ENCODE peak calls at places on chromosomes 5 and 9, in nine cellular contexts. One of them, this sample, is unnamed.

GRCh38 chr9:8907863-8908262 is 1108.3 kb upstream of the DMAC1 start:
- DNase-seq in left ventricle myocardium inferior: no peak
- DNase-seq in heart right ventricle: no peak
- DNase-seq in A673: peak; percentile 0
- DNase-seq in Panc1: no peak
- DNase-seq in CD4-positive, alpha-beta memory T cell: no peak
- DNase-seq in cardiac muscle cell: peak; percentile 1
- DNase-seq in heart left ventricle: no peak
- DNase-seq in endodermal cell: no peak
- DNase-seq in this sample: no peak

GRCh38 chr5:111962906-111963305 is 205.9 kb upstream of the NREP start:
- DNase-seq in Panc1: no peak
- DNase-seq in heart right ventricle: no peak
- DNase-seq in heart left ventricle: no peak
- DNase-seq in endodermal cell: no peak
- DNase-seq in left ventricle myocardium inferior: no peak
- DNase-seq in CD4-positive, alpha-beta memory T cell: no peak
- DNase-seq in cardiac muscle cell: no peak
- DNase-seq in A673: no peak
- DNase-seq in this sample: no peak

GRCh38 chr9:69120380-69121154 is 53.5 kb upstream of the TJP2 start:
- DNase-seq in CD4-positive, alpha-beta memory T cell: no peak
- DNase-seq in heart left ventricle: peak; percentile 38
- DNase-seq in cardiac muscle cell: peak; percentile 24
- DNase-seq in endodermal cell: peak; percentile 95
- DNase-seq in Panc1: no peak
- DNase-seq in left ventricle myocardium inferior: no peak
- DNase-seq in heart right ventricle: no peak
- DNase-seq in A673: no peak
- DNase-seq in this sample: peak; percentile 85

GRCh38 chr5:90940227-90940995 is 381.8 kb downstream of the ADGRV1 start:
- DNase-seq in cardiac muscle cell: peak; percentile 33
- DNase-seq in A673: peak; percentile 48
- DNase-seq in heart right ventricle: no peak
- DNase-seq in Panc1: no peak
- DNase-seq in endodermal cell: peak; percentile 73
- DNase-seq in left ventricle myocardium inferior: no peak
- DNase-seq in CD4-positive, alpha-beta memory T cell: peak; percentile 4
- DNase-seq in heart left ventricle: no peak
- DNase-seq in this sample: no peak

GRCh38 chr9:131096490-131097258 is at the start of gene AIF1L:
- DNase-seq in endodermal cell: peak; percentile 97
- DNase-seq in Panc1: no peak
- DNase-seq in cardiac muscle cell: no peak
- DNase-seq in heart left ventricle: no peak
- DNase-seq in left ventricle myocardium inferior: no peak
- DNase-seq in A673: peak; percentile 21
- DNase-seq in CD4-positive, alpha-beta memory T cell: peak; percentile 8
- DNase-seq in heart right ventricle: no peak
- DNase-seq in this sample: peak; percentile 90

GRCh38 chr9:133538176-133538575 is 3.7 kb downstream of the ADAMTSL2 start:
- DNase-seq in heart right ventricle: no peak
- DNase-seq in endodermal cell: no peak
- DNase-seq in CD4-positive, alpha-beta memory T cell: no peak
- DNase-seq in left ventricle myocardium inferior: no peak
- DNase-seq in A673: no peak
- DNase-seq in heart left ventricle: no peak
- DNase-seq in cardiac muscle cell: no peak
- DNase-seq in Panc1: no peak
- DNase-seq in this sample: no peak

GRCh38 chr5:65867509-65868195 is 58.7 kb upstream of the ERBIN start:
- DNase-seq in A673: no peak
- DNase-seq in Panc1: no peak
- DNase-seq in cardiac muscle cell: no peak
- DNase-seq in heart left ventricle: no peak
- DNase-seq in endodermal cell: no peak
- DNase-seq in heart right ventricle: no peak
- DNase-seq in left ventricle myocardium inferior: no peak
- DNase-seq in CD4-positive, alpha-beta memory T cell: peak; percentile 5
- DNase-seq in this sample: no peak

GRCh38 chr5:1293416-1293996 is 1.4 kb downstream of the TERT start:
- DNase-seq in A673: no peak
- DNase-seq in heart left ventricle: no peak
- DNase-seq in left ventricle myocardium inferior: no peak
- DNase-seq in cardiac muscle cell: no peak
- DNase-seq in endodermal cell: peak; percentile 48
- DNase-seq in Panc1: no peak
- DNase-seq in heart right ventricle: no peak
- DNase-seq in CD4-positive, alpha-beta memory T cell: no peak
- DNase-seq in this sample: peak; percentile 50

GRCh38 chr5:171495122-171495700 is 75.8 kb downstream of the FGF18 start:
- DNase-seq in CD4-positive, alpha-beta memory T cell: no peak
- DNase-seq in cardiac muscle cell: no peak
- DNase-seq in heart left ventricle: no peak
- DNase-seq in A673: peak; percentile 64
- DNase-seq in heart right ventricle: peak; percentile 26
- DNase-seq in endodermal cell: no peak
- DNase-seq in Panc1: no peak
- DNase-seq in left ventricle myocardium inferior: no peak
- DNase-seq in this sample: peak; percentile 53

DNA sequence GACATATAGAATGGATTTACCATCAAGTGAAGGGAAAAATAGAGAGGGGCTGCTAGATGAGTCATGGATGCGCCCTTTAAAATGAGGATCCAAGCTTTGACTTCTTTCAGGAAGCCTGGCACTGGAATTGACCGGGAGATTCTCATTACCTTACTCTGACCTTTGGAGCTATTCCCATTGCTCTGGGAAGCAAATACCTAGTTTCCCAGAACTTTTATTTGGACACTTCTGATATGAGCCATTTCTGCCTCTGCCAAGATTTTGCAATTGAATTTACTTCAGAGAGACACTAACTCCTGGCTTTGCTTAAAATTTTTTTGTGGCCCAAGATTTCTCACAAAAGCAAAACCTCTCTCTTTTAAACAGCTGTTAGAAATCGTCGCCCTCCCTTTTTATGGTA is 15.6 kb upstream of the AGXT2 start:
- DNase-seq in CD4-positive, alpha-beta memory T cell: no peak
- DNase-seq in cardiac muscle cell: no peak
- DNase-seq in A673: no peak
- DNase-seq in heart right ventricle: no peak
- DNase-seq in endodermal cell: no peak
- DNase-seq in left ventricle myocardium inferior: no peak
- DNase-seq in heart left ventricle: no peak
- DNase-seq in Panc1: no peak
- DNase-seq in this sample: no peak
- H3K27ac ChIP-seq in CD4-positive, alpha-beta memory T cell: no peak overlapping the region
- H3K27ac ChIP-seq in cardiac muscle cell: no peak overlapping the region
- H3K27ac ChIP-seq in A673: no peak overlapping the region
- H3K27ac ChIP-seq in heart right ventricle: no peak overlapping the region
- H3K27ac ChIP-seq in endodermal cell: no peak overlapping the region
- H3K27ac ChIP-seq in left ventricle myocardium inferior: no peak overlapping the region
- H3K27ac ChIP-seq in heart left ventricle: no peak overlapping the region
- H3K27ac ChIP-seq in Panc1: no peak overlapping the region
- H3K27ac ChIP-seq in this sample: no peak overlapping the region

GRCh38 chr5:173765661-173766060 is 122.5 kb upstream of the CPEB4 start:
- DNase-seq in CD4-positive, alpha-beta memory T cell: no peak
- DNase-seq in A673: no peak
- DNase-seq in left ventricle myocardium inferior: no peak
- DNase-seq in heart left ventricle: no peak
- DNase-seq in Panc1: no peak
- DNase-seq in endodermal cell: no peak
- DNase-seq in cardiac muscle cell: no peak
- DNase-seq in heart right ventricle: no peak
- DNase-seq in this sample: no peak

GRCh38 chr5:173770637-173771036 is 117.5 kb upstream of the CPEB4 start:
- DNase-seq in cardiac muscle cell: no peak
- DNase-seq in endodermal cell: no peak
- DNase-seq in CD4-positive, alpha-beta memory T cell: no peak
- DNase-seq in Panc1: no peak
- DNase-seq in left ventricle myocardium inferior: no peak
- DNase-seq in heart left ventricle: no peak
- DNase-seq in heart right ventricle: no peak
- DNase-seq in A673: no peak
- DNase-seq in this sample: no peak

GRCh38 chr5:173768891-173769290 is 119.3 kb upstream of the CPEB4 start:
- DNase-seq in CD4-positive, alpha-beta memory T cell: no peak
- DNase-seq in cardiac muscle cell: no peak
- DNase-seq in endodermal cell: no peak
- DNase-seq in A673: no peak
- DNase-seq in left ventricle myocardium inferior: no peak
- DNase-seq in heart left ventricle: no peak
- DNase-seq in heart right ventricle: no peak
- DNase-seq in Panc1: no peak
- DNase-seq in this sample: no peak

GRCh38 chr5:173767580-173768266 is 120.4 kb upstream of the CPEB4 start:
- DNase-seq in left ventricle myocardium inferior: peak; percentile 78
- DNase-seq in heart right ventricle: peak; percentile 65
- DNase-seq in cardiac muscle cell: no peak
- DNase-seq in Panc1: no peak
- DNase-seq in endodermal cell: no peak
- DNase-seq in heart left ventricle: peak; percentile 80
- DNase-seq in A673: no peak
- DNase-seq in CD4-positive, alpha-beta memory T cell: no peak
- DNase-seq in this sample: no peak

DNA sequence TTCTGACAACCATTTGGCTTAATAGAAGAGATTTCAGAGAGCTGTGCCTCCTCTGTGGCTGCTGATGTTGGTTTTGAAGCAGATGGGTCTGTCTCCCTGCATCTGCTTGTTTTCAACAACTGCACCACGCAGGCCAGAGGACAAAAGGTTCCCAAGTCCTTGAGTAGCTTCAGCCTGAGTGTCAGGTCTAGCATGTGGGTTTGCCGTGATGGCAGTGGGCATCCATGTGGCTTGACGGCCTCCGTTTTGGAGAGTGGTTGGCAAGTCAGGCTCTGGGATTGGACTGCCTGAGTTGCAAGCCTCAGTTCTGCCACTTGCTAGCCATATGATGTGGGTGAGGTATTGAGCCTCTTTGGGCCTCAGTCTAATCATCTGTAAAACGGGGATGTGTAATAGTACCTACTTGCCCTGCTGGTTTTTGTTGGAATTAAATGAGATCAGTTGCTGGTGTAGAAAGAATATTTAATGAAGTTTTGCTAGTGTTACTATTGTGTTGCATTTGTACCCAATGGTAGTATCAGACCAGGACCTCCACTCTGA is 119.8 kb upstream of the CPEB4 start:
- DNase-seq in heart right ventricle: no peak
- DNase-seq in endodermal cell: no peak
- DNase-seq in left ventricle myocardium inferior: no peak
- DNase-seq in Panc1: no peak
- DNase-seq in heart left ventricle: no peak
- DNase-seq in cardiac muscle cell: no peak
- DNase-seq in A673: no peak
- DNase-seq in CD4-positive, alpha-beta memory T cell: no peak
- DNase-seq in this sample: no peak
- H3K27ac ChIP-seq in heart right ventricle: peak overlapping the region; percentile 83
- H3K27ac ChIP-seq in endodermal cell: no peak overlapping the region
- H3K27ac ChIP-seq in left ventricle myocardium inferior: peak overlapping the region; percentile 93
- H3K27ac ChIP-seq in Panc1: no peak overlapping the region
- H3K27ac ChIP-seq in heart left ventricle: peak overlapping the region; percentile 79
- H3K27ac ChIP-seq in cardiac muscle cell: no peak overlapping the region
- H3K27ac ChIP-seq in A673: no peak overlapping the region
- H3K27ac ChIP-seq in CD4-positive, alpha-beta memory T cell: no peak overlapping the region
- H3K27ac ChIP-seq in this sample: no peak overlapping the region

GRCh38 chr9:111524731-111525055 is 286 bp upstream of the ZNF483 start:
- DNase-seq in A673: no peak
- DNase-seq in endodermal cell: no peak
- DNase-seq in heart right ventricle: no peak
- DNase-seq in heart left ventricle: no peak
- DNase-seq in Panc1: no peak
- DNase-seq in cardiac muscle cell: no peak
- DNase-seq in CD4-positive, alpha-beta memory T cell: no peak
- DNase-seq in left ventricle myocardium inferior: no peak
- DNase-seq in this sample: peak; percentile 18

GRCh38 chr9:111527347-111527746 is 2.4 kb downstream of the ZNF483 start:
- DNase-seq in left ventricle myocardium inferior: no peak
- DNase-seq in A673: no peak
- DNase-seq in endodermal cell: no peak
- DNase-seq in cardiac muscle cell: no peak
- DNase-seq in Panc1: no peak
- DNase-seq in heart right ventricle: no peak
- DNase-seq in CD4-positive, alpha-beta memory T cell: no peak
- DNase-seq in heart left ventricle: no peak
- DNase-seq in this sample: peak; percentile 56

GRCh38 chr9:111529787-111530186 is 4.8 kb downstream of the ZNF483 start:
- DNase-seq in Panc1: no peak
- DNase-seq in endodermal cell: peak; percentile 71
- DNase-seq in CD4-positive, alpha-beta memory T cell: no peak
- DNase-seq in heart left ventricle: no peak
- DNase-seq in heart right ventricle: no peak
- DNase-seq in A673: peak; percentile 74
- DNase-seq in cardiac muscle cell: no peak
- DNase-seq in left ventricle myocardium inferior: no peak
- DNase-seq in this sample: no peak

DNA sequence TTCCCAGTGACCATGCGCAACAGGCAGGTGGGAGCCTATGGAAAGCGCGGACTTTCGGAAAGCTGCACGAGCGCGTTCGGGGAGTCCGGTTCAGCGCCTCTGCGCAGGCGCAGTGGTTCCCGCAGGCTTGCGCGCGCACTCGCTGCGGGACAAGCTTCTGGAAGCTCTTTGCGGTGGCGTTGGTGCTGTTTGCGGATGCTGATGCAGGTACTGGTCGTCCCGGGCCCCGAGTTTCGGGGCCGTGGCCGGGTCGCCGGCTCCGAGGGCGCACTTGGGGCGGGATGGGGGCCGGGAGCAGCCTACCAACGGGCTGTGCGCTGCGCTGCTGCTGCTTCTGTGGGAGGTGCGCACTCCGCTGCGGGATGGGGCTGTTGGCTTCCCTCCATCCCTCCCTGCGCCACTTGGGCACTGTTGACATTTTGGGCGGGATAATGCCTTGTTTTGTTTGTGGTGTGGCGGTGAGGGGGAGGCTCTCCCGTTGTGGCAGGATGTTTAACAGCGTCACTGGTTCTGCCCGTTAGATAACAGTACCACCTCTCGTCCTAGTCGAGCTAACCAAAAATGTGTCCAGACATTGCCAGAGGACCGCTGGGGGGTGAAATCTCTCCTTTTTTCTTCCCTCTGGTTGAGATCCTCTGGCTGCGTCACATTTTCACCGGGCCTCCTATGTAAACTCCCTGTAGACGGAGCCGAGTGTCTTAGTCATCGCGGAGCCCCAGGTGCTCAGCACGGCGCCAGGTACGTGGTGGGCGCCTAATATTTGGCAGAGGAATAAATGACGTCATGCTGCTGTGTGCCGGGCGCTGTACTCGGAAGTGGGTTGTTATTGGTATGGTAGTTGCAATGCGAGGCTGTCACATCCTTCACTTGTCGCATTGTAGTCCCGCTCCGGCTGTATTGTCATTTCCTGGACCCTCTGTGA is at the start of gene ZNF483:
- DNase-seq in heart right ventricle: peak; percentile 73
- DNase-seq in A673: peak; percentile 84
- DNase-seq in Panc1: peak; percentile 32
- DNase-seq in CD4-positive, alpha-beta memory T cell: peak; percentile 76
- DNase-seq in endodermal cell: peak; percentile 96
- DNase-seq in heart left ventricle: peak; percentile 75
- DNase-seq in cardiac muscle cell: peak; percentile 83
- DNase-seq in left ventricle myocardium inferior: peak; percentile 74
- DNase-seq in this sample: peak; percentile 94
- H3K27ac ChIP-seq in heart right ventricle: peak within 1 kb of the TSS; percentile 34
- H3K27ac ChIP-seq in A673: no peak within 1 kb of the TSS
- H3K27ac ChIP-seq in Panc1: peak within 1 kb of the TSS; percentile 68
- H3K27ac ChIP-seq in CD4-positive, alpha-beta memory T cell: peak within 1 kb of the TSS; percentile 74
- H3K27ac ChIP-seq in endodermal cell: no peak within 1 kb of the TSS
- H3K27ac ChIP-seq in heart left ventricle: no peak within 1 kb of the TSS
- H3K27ac ChIP-seq in cardiac muscle cell: no peak within 1 kb of the TSS
- H3K27ac ChIP-seq in left ventricle myocardium inferior: peak within 1 kb of the TSS; percentile 47
- H3K27ac ChIP-seq in this sample: peak within 1 kb of the TSS; percentile 11

GRCh38 chr5:127517110-127517479 is 345 bp upstream of the PRRC1 start:
- DNase-seq in left ventricle myocardium inferior: peak; percentile 17
- DNase-seq in heart left ventricle: no peak
- DNase-seq in cardiac muscle cell: no peak
- DNase-seq in endodermal cell: no peak
- DNase-seq in heart right ventricle: no peak
- DNase-seq in Panc1: peak; percentile 18
- DNase-seq in A673: no peak
- DNase-seq in CD4-positive, alpha-beta memory T cell: no peak
- DNase-seq in this sample: peak; percentile 91
- H3K27ac ChIP-seq in left ventricle myocardium inferior: peak overlapping the region; percentile 79
- H3K27ac ChIP-seq in heart left ventricle: peak overlapping the region; percentile 74
- H3K27ac ChIP-seq in cardiac muscle cell: no peak overlapping the region
- H3K27ac ChIP-seq in endodermal cell: no peak overlapping the region
- H3K27ac ChIP-seq in heart right ventricle: no peak overlapping the region
- H3K27ac ChIP-seq in Panc1: peak overlapping the region; percentile 91
- H3K27ac ChIP-seq in A673: no peak overlapping the region
- H3K27ac ChIP-seq in CD4-positive, alpha-beta memory T cell: no peak overlapping the region
- H3K27ac ChIP-seq in this sample: peak overlapping the region; percentile 52

This sample was measured in osteoblast.